ENCODE peak calls at places on chromosomes 16 and 17, in ten cellular contexts. One of them, this sample, is unnamed.

GRCh38 chr17:11279776-11280344 is 38.8 kb downstream of the SHISA6 start:
- DNase-seq in heart right ventricle: no peak
- DNase-seq in neural progenitor cell: no peak
- DNase-seq in CD8-positive, alpha-beta memory T cell: no peak
- DNase-seq in DND-41: no peak
- DNase-seq in heart left ventricle: no peak
- DNase-seq in lung: no peak
- DNase-seq in ovary: no peak
- DNase-seq in OCI-LY7: no peak
- DNase-seq in CD4-positive, alpha-beta T cell: no peak
- DNase-seq in this sample: no peak

GRCh38 chr16:52149003-52149402 is 397.9 kb downstream of the TOX3 start:
- DNase-seq in ovary: no peak
- DNase-seq in CD8-positive, alpha-beta memory T cell: no peak
- DNase-seq in neural progenitor cell: no peak
- DNase-seq in heart right ventricle: no peak
- DNase-seq in DND-41: no peak
- DNase-seq in heart left ventricle: no peak
- DNase-seq in lung: no peak
- DNase-seq in OCI-LY7: no peak
- DNase-seq in CD4-positive, alpha-beta T cell: no peak
- DNase-seq in this sample: no peak

GRCh38 chr17:19799796-19800195 is 51.7 kb upstream of the ALDH3A1 start:
- DNase-seq in heart right ventricle: no peak
- DNase-seq in ovary: no peak
- DNase-seq in neural progenitor cell: no peak
- DNase-seq in heart left ventricle: no peak
- DNase-seq in DND-41: no peak
- DNase-seq in CD4-positive, alpha-beta T cell: no peak
- DNase-seq in lung: no peak
- DNase-seq in CD8-positive, alpha-beta memory T cell: no peak
- DNase-seq in OCI-LY7: no peak
- DNase-seq in this sample: no peak

GRCh38 chr16:6021544-6021943 is 923.9 kb upstream of the EEF2KMT start:
- DNase-seq in DND-41: no peak
- DNase-seq in lung: no peak
- DNase-seq in heart right ventricle: no peak
- DNase-seq in CD4-positive, alpha-beta T cell: no peak
- DNase-seq in ovary: no peak
- DNase-seq in CD8-positive, alpha-beta memory T cell: no peak
- DNase-seq in neural progenitor cell: no peak
- DNase-seq in OCI-LY7: no peak
- DNase-seq in heart left ventricle: no peak
- DNase-seq in this sample: no peak

GRCh38 chr16:89191033-89191900 is 9.1 kb downstream of the SLC22A31 start:
- DNase-seq in OCI-LY7: no peak
- DNase-seq in ovary: no peak
- DNase-seq in lung: no peak
- DNase-seq in neural progenitor cell: peak; percentile 6
- DNase-seq in heart right ventricle: peak; percentile 15
- DNase-seq in CD8-positive, alpha-beta memory T cell: no peak
- DNase-seq in DND-41: no peak
- DNase-seq in heart left ventricle: no peak
- DNase-seq in CD4-positive, alpha-beta T cell: no peak
- DNase-seq in this sample: no peak

GRCh38 chr17:16343569-16343968 is 9.7 kb downstream of the CENPV start:
- DNase-seq in lung: no peak
- DNase-seq in heart left ventricle: no peak
- DNase-seq in OCI-LY7: no peak
- DNase-seq in CD8-positive, alpha-beta memory T cell: no peak
- DNase-seq in neural progenitor cell: no peak
- DNase-seq in heart right ventricle: no peak
- DNase-seq in CD4-positive, alpha-beta T cell: no peak
- DNase-seq in DND-41: no peak
- DNase-seq in ovary: no peak
- DNase-seq in this sample: no peak

GRCh38 chr16:89565506-89566372 is 5.3 kb downstream of the RPL13 start:
- DNase-seq in heart right ventricle: peak; percentile 58
- DNase-seq in OCI-LY7: peak; percentile 75
- DNase-seq in CD8-positive, alpha-beta memory T cell: peak; percentile 42
- DNase-seq in lung: peak; percentile 72
- DNase-seq in heart left ventricle: peak; percentile 43
- DNase-seq in neural progenitor cell: peak; percentile 64
- DNase-seq in ovary: peak; percentile 66
- DNase-seq in DND-41: peak; percentile 51
- DNase-seq in CD4-positive, alpha-beta T cell: no peak
- DNase-seq in this sample: peak; percentile 65

GRCh38 chr16:23131841-23132576 is 17.2 kb downstream of the USP31 start:
- DNase-seq in neural progenitor cell: no peak
- DNase-seq in heart left ventricle: no peak
- DNase-seq in DND-41: no peak
- DNase-seq in heart right ventricle: no peak
- DNase-seq in OCI-LY7: peak; percentile 22
- DNase-seq in CD8-positive, alpha-beta memory T cell: no peak
- DNase-seq in ovary: no peak
- DNase-seq in lung: no peak
- DNase-seq in CD4-positive, alpha-beta T cell: no peak
- DNase-seq in this sample: no peak

GRCh38 chr17:45958994-45959665 is 39.9 kb upstream of the STH start:
- DNase-seq in CD4-positive, alpha-beta T cell: no peak
- DNase-seq in ovary: no peak
- DNase-seq in lung: no peak
- DNase-seq in OCI-LY7: no peak
- DNase-seq in heart left ventricle: no peak
- DNase-seq in neural progenitor cell: no peak
- DNase-seq in heart right ventricle: no peak
- DNase-seq in CD8-positive, alpha-beta memory T cell: no peak
- DNase-seq in DND-41: no peak
- DNase-seq in this sample: no peak

GRCh38 chr16:381788-382717 is at the start of gene PGAP6:
- DNase-seq in ovary: peak; percentile 75
- DNase-seq in heart left ventricle: peak; percentile 77
- DNase-seq in CD8-positive, alpha-beta memory T cell: peak; percentile 66
- DNase-seq in OCI-LY7: peak; percentile 83
- DNase-seq in DND-41: peak; percentile 71
- DNase-seq in neural progenitor cell: peak; percentile 84
- DNase-seq in lung: no peak
- DNase-seq in heart right ventricle: peak; percentile 73
- DNase-seq in CD4-positive, alpha-beta T cell: peak; percentile 46
- DNase-seq in this sample: no peak

GRCh38 chr16:58026705-58027340 is 1.3 kb downstream of the MMP15 start:
- DNase-seq in OCI-LY7: no peak
- DNase-seq in ovary: no peak
- DNase-seq in heart right ventricle: peak; percentile 42
- DNase-seq in CD8-positive, alpha-beta memory T cell: no peak
- DNase-seq in DND-41: no peak
- DNase-seq in neural progenitor cell: peak; percentile 66
- DNase-seq in CD4-positive, alpha-beta T cell: no peak
- DNase-seq in lung: no peak
- DNase-seq in heart left ventricle: peak; percentile 57
- DNase-seq in this sample: no peak

GRCh38 chr17:56616239-56616638 is 22.7 kb downstream of the NOG start:
- DNase-seq in heart left ventricle: no peak
- DNase-seq in CD4-positive, alpha-beta T cell: no peak
- DNase-seq in ovary: no peak
- DNase-seq in DND-41: no peak
- DNase-seq in heart right ventricle: no peak
- DNase-seq in lung: no peak
- DNase-seq in CD8-positive, alpha-beta memory T cell: no peak
- DNase-seq in OCI-LY7: no peak
- DNase-seq in neural progenitor cell: no peak
- DNase-seq in this sample: no peak

GRCh38 chr16:59210955-59211541 is 476.9 kb upstream of the GOT2 start:
- DNase-seq in DND-41: no peak
- DNase-seq in OCI-LY7: no peak
- DNase-seq in CD8-positive, alpha-beta memory T cell: no peak
- DNase-seq in ovary: peak; percentile 33
- DNase-seq in heart left ventricle: peak; percentile 19
- DNase-seq in heart right ventricle: no peak
- DNase-seq in CD4-positive, alpha-beta T cell: no peak
- DNase-seq in neural progenitor cell: peak; percentile 81
- DNase-seq in lung: no peak
- DNase-seq in this sample: peak; percentile 40

GRCh38 chr17:48178327-48178726 is 70.8 kb downstream of the SNX11 start:
- DNase-seq in DND-41: no peak
- DNase-seq in CD4-positive, alpha-beta T cell: no peak
- DNase-seq in neural progenitor cell: no peak
- DNase-seq in CD8-positive, alpha-beta memory T cell: no peak
- DNase-seq in heart left ventricle: no peak
- DNase-seq in heart right ventricle: no peak
- DNase-seq in OCI-LY7: no peak
- DNase-seq in ovary: no peak
- DNase-seq in lung: no peak
- DNase-seq in this sample: no peak

GRCh38 chr16:50359626-50360025 is 9.2 kb downstream of the BRD7 start:
- DNase-seq in OCI-LY7: no peak
- DNase-seq in DND-41: no peak
- DNase-seq in heart left ventricle: no peak
- DNase-seq in heart right ventricle: no peak
- DNase-seq in CD8-positive, alpha-beta memory T cell: no peak
- DNase-seq in neural progenitor cell: no peak
- DNase-seq in ovary: no peak
- DNase-seq in lung: no peak
- DNase-seq in CD4-positive, alpha-beta T cell: no peak
- DNase-seq in this sample: no peak
- H3K27ac ChIP-seq in OCI-LY7: no peak overlapping the region
- H3K27ac ChIP-seq in DND-41: no peak overlapping the region
- H3K27ac ChIP-seq in heart left ventricle: no peak overlapping the region
- H3K27ac ChIP-seq in heart right ventricle: no peak overlapping the region
- H3K27ac ChIP-seq in CD8-positive, alpha-beta memory T cell: no peak overlapping the region
- H3K27ac ChIP-seq in neural progenitor cell: no peak overlapping the region
- H3K27ac ChIP-seq in ovary: no peak overlapping the region
- H3K27ac ChIP-seq in lung: no peak overlapping the region
- H3K27ac ChIP-seq in CD4-positive, alpha-beta T cell: no peak overlapping the region
- H3K27ac ChIP-seq in this sample: no peak overlapping the region

GRCh38 chr16:21565816-21566669 is 33.3 kb upstream of the METTL9 start:
- DNase-seq in neural progenitor cell: no peak
- DNase-seq in lung: no peak
- DNase-seq in heart right ventricle: no peak
- DNase-seq in heart left ventricle: no peak
- DNase-seq in OCI-LY7: peak; percentile 28
- DNase-seq in ovary: no peak
- DNase-seq in CD8-positive, alpha-beta memory T cell: no peak
- DNase-seq in CD4-positive, alpha-beta T cell: no peak
- DNase-seq in DND-41: no peak
- DNase-seq in this sample: no peak
- H3K27ac ChIP-seq in neural progenitor cell: no peak overlapping the region
- H3K27ac ChIP-seq in lung: no peak overlapping the region
- H3K27ac ChIP-seq in heart right ventricle: no peak overlapping the region
- H3K27ac ChIP-seq in heart left ventricle: no peak overlapping the region
- H3K27ac ChIP-seq in OCI-LY7: no peak overlapping the region
- H3K27ac ChIP-seq in ovary: no peak overlapping the region
- H3K27ac ChIP-seq in CD8-positive, alpha-beta memory T cell: no peak overlapping the region
- H3K27ac ChIP-seq in CD4-positive, alpha-beta T cell: no peak overlapping the region
- H3K27ac ChIP-seq in DND-41: no peak overlapping the region
- H3K27ac ChIP-seq in this sample: no peak overlapping the region

DNA sequence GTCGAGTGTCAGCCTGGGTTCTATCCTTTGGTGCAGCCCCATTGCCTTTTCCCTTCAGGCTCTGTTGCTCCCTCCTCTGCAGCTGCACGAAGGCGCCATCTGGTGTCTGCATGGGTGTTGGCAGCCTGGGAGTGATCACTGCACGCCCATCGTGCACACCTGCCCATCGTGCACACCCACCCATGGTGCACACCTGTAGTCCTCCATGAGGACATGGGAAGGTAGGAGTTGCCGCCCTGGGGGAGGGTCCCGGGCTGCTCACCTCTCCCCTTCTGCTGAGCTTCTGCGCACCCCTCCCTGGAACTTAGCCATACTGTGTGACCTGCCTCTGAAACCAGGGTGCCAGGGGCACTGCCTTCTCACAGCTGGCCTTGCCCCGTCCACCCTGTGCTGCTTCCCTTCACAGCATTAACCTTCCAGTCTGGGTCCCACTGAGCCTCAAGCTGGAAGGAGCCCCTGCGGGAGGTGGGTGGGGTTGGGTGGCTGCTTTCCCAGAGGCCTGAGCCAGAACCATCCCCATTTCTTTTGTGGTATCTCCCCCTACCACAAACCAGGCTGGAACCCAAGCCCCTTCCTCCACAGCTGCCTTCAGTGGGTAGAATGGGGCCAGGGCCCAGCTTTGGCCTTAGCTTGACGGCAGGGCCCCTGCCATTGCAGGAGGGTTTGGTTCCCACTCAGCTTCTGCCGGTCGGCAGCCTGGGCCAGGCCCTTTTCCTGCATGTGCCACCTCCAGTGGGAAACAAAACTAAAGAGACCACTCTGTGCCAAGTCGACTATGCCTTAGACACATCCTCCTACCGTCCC is 2.9 kb downstream of the CTRL start:
- DNase-seq in heart right ventricle: peak; percentile 78
- DNase-seq in neural progenitor cell: peak; percentile 79
- DNase-seq in lung: peak; percentile 68
- DNase-seq in ovary: peak; percentile 80
- DNase-seq in OCI-LY7: peak; percentile 80
- DNase-seq in heart left ventricle: peak; percentile 69
- DNase-seq in CD4-positive, alpha-beta T cell: peak; percentile 61
- DNase-seq in CD8-positive, alpha-beta memory T cell: peak; percentile 59
- DNase-seq in DND-41: peak; percentile 82
- DNase-seq in this sample: no peak
- H3K27ac ChIP-seq in heart right ventricle: no peak overlapping the region
- H3K27ac ChIP-seq in neural progenitor cell: no peak overlapping the region
- H3K27ac ChIP-seq in lung: no peak overlapping the region
- H3K27ac ChIP-seq in ovary: no peak overlapping the region
- H3K27ac ChIP-seq in OCI-LY7: no peak overlapping the region
- H3K27ac ChIP-seq in heart left ventricle: no peak overlapping the region
- H3K27ac ChIP-seq in CD4-positive, alpha-beta T cell: no peak overlapping the region
- H3K27ac ChIP-seq in CD8-positive, alpha-beta memory T cell: no peak overlapping the region
- H3K27ac ChIP-seq in DND-41: no peak overlapping the region
- H3K27ac ChIP-seq in this sample: no peak overlapping the region

GRCh38 chr17:15143524-15143923 is 121.6 kb downstream of the PMP22 start:
- DNase-seq in lung: no peak
- DNase-seq in CD4-positive, alpha-beta T cell: no peak
- DNase-seq in ovary: no peak
- DNase-seq in OCI-LY7: no peak
- DNase-seq in CD8-positive, alpha-beta memory T cell: no peak
- DNase-seq in heart right ventricle: no peak
- DNase-seq in heart left ventricle: no peak
- DNase-seq in neural progenitor cell: no peak
- DNase-seq in DND-41: no peak
- DNase-seq in this sample: no peak
- H3K27ac ChIP-seq in lung: no peak overlapping the region
- H3K27ac ChIP-seq in CD4-positive, alpha-beta T cell: no peak overlapping the region
- H3K27ac ChIP-seq in ovary: no peak overlapping the region
- H3K27ac ChIP-seq in OCI-LY7: no peak overlapping the region
- H3K27ac ChIP-seq in CD8-positive, alpha-beta memory T cell: no peak overlapping the region
- H3K27ac ChIP-seq in heart right ventricle: no peak overlapping the region
- H3K27ac ChIP-seq in heart left ventricle: no peak overlapping the region
- H3K27ac ChIP-seq in neural progenitor cell: no peak overlapping the region
- H3K27ac ChIP-seq in DND-41: no peak overlapping the region
- H3K27ac ChIP-seq in this sample: no peak overlapping the region

GRCh38 chr16:1788708-1789100 is 4.8 kb downstream of the IGFALS start:
- DNase-seq in OCI-LY7: no peak
- DNase-seq in ovary: peak; percentile 36
- DNase-seq in heart right ventricle: peak; percentile 10
- DNase-seq in CD8-positive, alpha-beta memory T cell: no peak
- DNase-seq in neural progenitor cell: no peak
- DNase-seq in CD4-positive, alpha-beta T cell: no peak
- DNase-seq in lung: no peak
- DNase-seq in heart left ventricle: peak; percentile 17
- DNase-seq in DND-41: no peak
- DNase-seq in this sample: peak; percentile 83
- H3K27ac ChIP-seq in OCI-LY7: no peak overlapping the region
- H3K27ac ChIP-seq in ovary: no peak overlapping the region
- H3K27ac ChIP-seq in heart right ventricle: no peak overlapping the region
- H3K27ac ChIP-seq in CD8-positive, alpha-beta memory T cell: no peak overlapping the region
- H3K27ac ChIP-seq in neural progenitor cell: no peak overlapping the region
- H3K27ac ChIP-seq in CD4-positive, alpha-beta T cell: no peak overlapping the region
- H3K27ac ChIP-seq in lung: no peak overlapping the region
- H3K27ac ChIP-seq in heart left ventricle: no peak overlapping the region
- H3K27ac ChIP-seq in DND-41: no peak overlapping the region
- H3K27ac ChIP-seq in this sample: peak overlapping the region; percentile 63

GRCh38 chr16:56611281-56611833 is 3.0 kb downstream of the MT2A start:
- DNase-seq in heart left ventricle: peak; percentile 78
- DNase-seq in DND-41: no peak
- DNase-seq in heart right ventricle: peak; percentile 59
- DNase-seq in OCI-LY7: no peak
- DNase-seq in ovary: no peak
- DNase-seq in lung: peak; percentile 50
- DNase-seq in CD4-positive, alpha-beta T cell: no peak
- DNase-seq in neural progenitor cell: no peak
- DNase-seq in CD8-positive, alpha-beta memory T cell: no peak
- DNase-seq in this sample: no peak
- H3K27ac ChIP-seq in heart left ventricle: peak overlapping the region; percentile 99
- H3K27ac ChIP-seq in DND-41: peak overlapping the region; percentile 62
- H3K27ac ChIP-seq in heart right ventricle: peak overlapping the region; percentile 94
- H3K27ac ChIP-seq in OCI-LY7: no peak overlapping the region
- H3K27ac ChIP-seq in ovary: no peak overlapping the region
- H3K27ac ChIP-seq in lung: peak overlapping the region; percentile 95
- H3K27ac ChIP-seq in CD4-positive, alpha-beta T cell: peak overlapping the region; percentile 71
- H3K27ac ChIP-seq in neural progenitor cell: no peak overlapping the region
- H3K27ac ChIP-seq in CD8-positive, alpha-beta memory T cell: no peak overlapping the region
- H3K27ac ChIP-seq in this sample: peak overlapping the region; percentile 99